ENCODE peak calls at places on chromosomes 12 and 14, in ten cellular contexts. One of them, this sample, is unnamed.

GRCh38 chr14:105258846-105259245 is 10.5 kb downstream of the BTBD6 start:
- DNase-seq in cardiac fibroblast: peak; percentile 60
- DNase-seq in lower leg skin: no peak
- DNase-seq in endodermal cell: no peak
- DNase-seq in transverse colon: peak; percentile 51
- DNase-seq in mammary epithelial cell: no peak
- DNase-seq in GM23248: no peak
- DNase-seq in body of pancreas: peak; percentile 80
- DNase-seq in foreskin fibroblast: peak; percentile 46
- DNase-seq in uterus: no peak
- DNase-seq in this sample: no peak

GRCh38 chr14:34275038-34275437 is 187.0 kb downstream of the SPTSSA start:
- DNase-seq in cardiac fibroblast: no peak
- DNase-seq in lower leg skin: no peak
- DNase-seq in endodermal cell: no peak
- DNase-seq in transverse colon: no peak
- DNase-seq in mammary epithelial cell: no peak
- DNase-seq in GM23248: peak; percentile 32
- DNase-seq in body of pancreas: no peak
- DNase-seq in foreskin fibroblast: no peak
- DNase-seq in uterus: no peak
- DNase-seq in this sample: no peak

GRCh38 chr12:114443607-114444421 is 37.9 kb upstream of the TBX5 start:
- DNase-seq in cardiac fibroblast: peak; percentile 6
- DNase-seq in lower leg skin: no peak
- DNase-seq in endodermal cell: peak; percentile 73
- DNase-seq in transverse colon: no peak
- DNase-seq in mammary epithelial cell: no peak
- DNase-seq in GM23248: no peak
- DNase-seq in body of pancreas: no peak
- DNase-seq in foreskin fibroblast: peak; percentile 38
- DNase-seq in uterus: no peak
- DNase-seq in this sample: no peak

GRCh38 chr14:83164016-83164415 is 1630.4 kb upstream of the SEL1L start:
- DNase-seq in cardiac fibroblast: peak; percentile 7
- DNase-seq in lower leg skin: no peak
- DNase-seq in endodermal cell: no peak
- DNase-seq in transverse colon: no peak
- DNase-seq in mammary epithelial cell: peak; percentile 4
- DNase-seq in GM23248: peak; percentile 76
- DNase-seq in body of pancreas: no peak
- DNase-seq in foreskin fibroblast: peak; percentile 93
- DNase-seq in uterus: no peak
- DNase-seq in this sample: peak; percentile 4

GRCh38 chr12:9864913-9865675 is 4.1 kb downstream of the CLEC2B start:
- DNase-seq in cardiac fibroblast: no peak
- DNase-seq in lower leg skin: no peak
- DNase-seq in endodermal cell: no peak
- DNase-seq in transverse colon: no peak
- DNase-seq in mammary epithelial cell: no peak
- DNase-seq in GM23248: no peak
- DNase-seq in body of pancreas: no peak
- DNase-seq in foreskin fibroblast: no peak
- DNase-seq in uterus: no peak
- DNase-seq in this sample: no peak

GRCh38 chr14:99467338-99468075 is 13.2 kb downstream of the SETD3 start:
- DNase-seq in cardiac fibroblast: no peak
- DNase-seq in lower leg skin: no peak
- DNase-seq in endodermal cell: no peak
- DNase-seq in transverse colon: no peak
- DNase-seq in mammary epithelial cell: no peak
- DNase-seq in GM23248: no peak
- DNase-seq in body of pancreas: no peak
- DNase-seq in foreskin fibroblast: no peak
- DNase-seq in uterus: no peak
- DNase-seq in this sample: no peak

GRCh38 chr12:68924546-68924945 is 8.4 kb downstream of the CPM start:
- DNase-seq in cardiac fibroblast: no peak
- DNase-seq in lower leg skin: no peak
- DNase-seq in endodermal cell: no peak
- DNase-seq in transverse colon: no peak
- DNase-seq in mammary epithelial cell: peak; percentile 15
- DNase-seq in GM23248: no peak
- DNase-seq in body of pancreas: no peak
- DNase-seq in foreskin fibroblast: peak; percentile 73
- DNase-seq in uterus: no peak
- DNase-seq in this sample: no peak

GRCh38 chr12:93080994-93081809 is 152.1 kb upstream of the EEA1 start:
- DNase-seq in cardiac fibroblast: peak; percentile 61
- DNase-seq in lower leg skin: no peak
- DNase-seq in endodermal cell: peak; percentile 87
- DNase-seq in transverse colon: no peak
- DNase-seq in mammary epithelial cell: peak; percentile 14
- DNase-seq in GM23248: no peak
- DNase-seq in body of pancreas: no peak
- DNase-seq in foreskin fibroblast: peak; percentile 57
- DNase-seq in uterus: no peak
- DNase-seq in this sample: no peak

GRCh38 chr12:87704374-87704773 is 324.8 kb downstream of the C12orf50 start:
- DNase-seq in cardiac fibroblast: no peak
- DNase-seq in lower leg skin: no peak
- DNase-seq in endodermal cell: no peak
- DNase-seq in transverse colon: no peak
- DNase-seq in mammary epithelial cell: peak; percentile 33
- DNase-seq in GM23248: no peak
- DNase-seq in body of pancreas: no peak
- DNase-seq in foreskin fibroblast: no peak
- DNase-seq in uterus: no peak
- DNase-seq in this sample: no peak

GRCh38 chr12:6084261-6084968 is 40.1 kb downstream of the VWF start:
- DNase-seq in cardiac fibroblast: peak; percentile 78
- DNase-seq in lower leg skin: peak; percentile 78
- DNase-seq in endodermal cell: peak; percentile 94
- DNase-seq in transverse colon: peak; percentile 15
- DNase-seq in mammary epithelial cell: peak; percentile 64
- DNase-seq in GM23248: peak; percentile 79
- DNase-seq in body of pancreas: no peak
- DNase-seq in foreskin fibroblast: peak; percentile 44
- DNase-seq in uterus: peak; percentile 35
- DNase-seq in this sample: no peak

GRCh38 chr12:53217930-53218307 is 10.9 kb upstream of the ITGB7 start:
- DNase-seq in cardiac fibroblast: peak; percentile 27
- DNase-seq in lower leg skin: no peak
- DNase-seq in endodermal cell: no peak
- DNase-seq in transverse colon: no peak
- DNase-seq in mammary epithelial cell: peak; percentile 39
- DNase-seq in GM23248: peak; percentile 72
- DNase-seq in body of pancreas: no peak
- DNase-seq in foreskin fibroblast: peak; percentile 56
- DNase-seq in uterus: no peak
- DNase-seq in this sample: no peak

GRCh38 chr12:122174155-122174845 is at the start of gene IL31:
- DNase-seq in cardiac fibroblast: no peak
- DNase-seq in lower leg skin: no peak
- DNase-seq in endodermal cell: no peak
- DNase-seq in transverse colon: no peak
- DNase-seq in mammary epithelial cell: no peak
- DNase-seq in GM23248: no peak
- DNase-seq in body of pancreas: no peak
- DNase-seq in foreskin fibroblast: no peak
- DNase-seq in uterus: no peak
- DNase-seq in this sample: no peak

GRCh38 chr12:3200032-3200617 is 122.9 kb downstream of the TSPAN9 start:
- DNase-seq in cardiac fibroblast: peak; percentile 44
- DNase-seq in lower leg skin: no peak
- DNase-seq in endodermal cell: peak; percentile 99
- DNase-seq in transverse colon: peak; percentile 16
- DNase-seq in mammary epithelial cell: peak; percentile 49
- DNase-seq in GM23248: peak; percentile 69
- DNase-seq in body of pancreas: peak; percentile 24
- DNase-seq in foreskin fibroblast: peak; percentile 79
- DNase-seq in uterus: peak; percentile 57
- DNase-seq in this sample: no peak

GRCh38 chr12:85186236-85186635 is 93.8 kb upstream of the ALX1 start:
- DNase-seq in cardiac fibroblast: no peak
- DNase-seq in lower leg skin: no peak
- DNase-seq in endodermal cell: no peak
- DNase-seq in transverse colon: no peak
- DNase-seq in mammary epithelial cell: no peak
- DNase-seq in GM23248: no peak
- DNase-seq in body of pancreas: no peak
- DNase-seq in foreskin fibroblast: no peak
- DNase-seq in uterus: no peak
- DNase-seq in this sample: no peak

GRCh38 chr14:63205850-63206249 is 1.6 kb downstream of the RHOJ start:
- DNase-seq in cardiac fibroblast: peak; percentile 54
- DNase-seq in lower leg skin: no peak
- DNase-seq in endodermal cell: no peak
- DNase-seq in transverse colon: no peak
- DNase-seq in mammary epithelial cell: peak; percentile 14
- DNase-seq in GM23248: peak; percentile 14
- DNase-seq in body of pancreas: no peak
- DNase-seq in foreskin fibroblast: no peak
- DNase-seq in uterus: no peak
- DNase-seq in this sample: no peak
- H3K4me3 ChIP-seq in cardiac fibroblast: peak overlapping the region; percentile 59
- H3K4me3 ChIP-seq in lower leg skin: no peak overlapping the region
- H3K4me3 ChIP-seq in endodermal cell: no peak overlapping the region
- H3K4me3 ChIP-seq in transverse colon: no peak overlapping the region
- H3K4me3 ChIP-seq in mammary epithelial cell: no peak overlapping the region
- H3K4me3 ChIP-seq in GM23248: peak overlapping the region; percentile 75
- H3K4me3 ChIP-seq in body of pancreas: no peak overlapping the region
- H3K4me3 ChIP-seq in foreskin fibroblast: peak overlapping the region; percentile 71
- H3K4me3 ChIP-seq in uterus: peak overlapping the region; percentile 37
- H3K4me3 ChIP-seq in this sample: no peak overlapping the region

DNA sequence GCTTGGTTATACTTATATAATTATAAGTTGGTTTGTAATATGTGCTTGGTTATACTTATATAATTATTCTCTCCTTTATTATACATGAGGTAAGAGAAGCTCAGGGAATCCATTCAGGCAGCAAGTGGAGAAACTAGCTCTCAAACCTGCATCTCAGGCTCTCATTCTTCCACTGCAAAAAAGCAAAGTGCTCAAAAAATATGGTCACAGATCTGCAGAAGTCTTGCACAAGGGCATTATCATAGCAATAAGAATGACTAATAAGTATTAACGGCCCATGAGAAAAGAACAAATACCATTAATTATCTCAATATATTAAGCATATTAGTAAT is 476 bp upstream of the TRAFD1 start:
- DNase-seq in cardiac fibroblast: no peak
- DNase-seq in lower leg skin: peak; percentile 8
- DNase-seq in endodermal cell: no peak
- DNase-seq in transverse colon: no peak
- DNase-seq in mammary epithelial cell: no peak
- DNase-seq in GM23248: no peak
- DNase-seq in body of pancreas: no peak
- DNase-seq in foreskin fibroblast: no peak
- DNase-seq in uterus: no peak
- DNase-seq in this sample: no peak
- H3K4me3 ChIP-seq in cardiac fibroblast: peak overlapping the region; percentile 78
- H3K4me3 ChIP-seq in lower leg skin: no peak overlapping the region
- H3K4me3 ChIP-seq in endodermal cell: no peak overlapping the region
- H3K4me3 ChIP-seq in transverse colon: no peak overlapping the region
- H3K4me3 ChIP-seq in mammary epithelial cell: no peak overlapping the region
- H3K4me3 ChIP-seq in GM23248: peak overlapping the region; percentile 86
- H3K4me3 ChIP-seq in body of pancreas: no peak overlapping the region
- H3K4me3 ChIP-seq in foreskin fibroblast: peak overlapping the region; percentile 93
- H3K4me3 ChIP-seq in uterus: no peak overlapping the region
- H3K4me3 ChIP-seq in this sample: no peak overlapping the region

GRCh38 chr14:25237845-25238244 is 187.9 kb upstream of the STXBP6 start:
- DNase-seq in cardiac fibroblast: peak; percentile 1
- DNase-seq in lower leg skin: no peak
- DNase-seq in endodermal cell: peak; percentile 80
- DNase-seq in transverse colon: peak; percentile 14
- DNase-seq in mammary epithelial cell: peak; percentile 27
- DNase-seq in GM23248: peak; percentile 51
- DNase-seq in body of pancreas: peak; percentile 8
- DNase-seq in foreskin fibroblast: peak; percentile 13
- DNase-seq in uterus: no peak
- DNase-seq in this sample: no peak
- H3K4me3 ChIP-seq in cardiac fibroblast: no peak overlapping the region
- H3K4me3 ChIP-seq in lower leg skin: no peak overlapping the region
- H3K4me3 ChIP-seq in endodermal cell: no peak overlapping the region
- H3K4me3 ChIP-seq in transverse colon: no peak overlapping the region
- H3K4me3 ChIP-seq in mammary epithelial cell: no peak overlapping the region
- H3K4me3 ChIP-seq in GM23248: no peak overlapping the region
- H3K4me3 ChIP-seq in body of pancreas: no peak overlapping the region
- H3K4me3 ChIP-seq in foreskin fibroblast: no peak overlapping the region
- H3K4me3 ChIP-seq in uterus: no peak overlapping the region
- H3K4me3 ChIP-seq in this sample: no peak overlapping the region

GRCh38 chr12:40691913-40692616 is at the start of gene CNTN1:
- DNase-seq in cardiac fibroblast: no peak
- DNase-seq in lower leg skin: peak; percentile 94
- DNase-seq in endodermal cell: peak; percentile 98
- DNase-seq in transverse colon: peak; percentile 24
- DNase-seq in mammary epithelial cell: peak; percentile 74
- DNase-seq in GM23248: peak; percentile 65
- DNase-seq in body of pancreas: peak; percentile 61
- DNase-seq in foreskin fibroblast: peak; percentile 81
- DNase-seq in uterus: peak; percentile 70
- DNase-seq in this sample: peak; percentile 0

GRCh38 chr12:40697566-40698257 is 5.5 kb downstream of the CNTN1 start:
- DNase-seq in cardiac fibroblast: no peak
- DNase-seq in lower leg skin: no peak
- DNase-seq in endodermal cell: no peak
- DNase-seq in transverse colon: no peak
- DNase-seq in mammary epithelial cell: peak; percentile 92
- DNase-seq in GM23248: peak; percentile 30
- DNase-seq in body of pancreas: no peak
- DNase-seq in foreskin fibroblast: peak; percentile 21
- DNase-seq in uterus: no peak
- DNase-seq in this sample: no peak

GRCh38 chr12:40689576-40689975 is 2.7 kb upstream of the CNTN1 start:
- DNase-seq in cardiac fibroblast: no peak
- DNase-seq in lower leg skin: no peak
- DNase-seq in endodermal cell: no peak
- DNase-seq in transverse colon: no peak
- DNase-seq in mammary epithelial cell: peak; percentile 46
- DNase-seq in GM23248: peak; percentile 6
- DNase-seq in body of pancreas: no peak
- DNase-seq in foreskin fibroblast: peak; percentile 23
- DNase-seq in uterus: no peak
- DNase-seq in this sample: no peak

GRCh38 chr12:40692617-40693502 is 621 bp downstream of the CNTN1 start:
- DNase-seq in cardiac fibroblast: no peak
- DNase-seq in lower leg skin: peak; percentile 86
- DNase-seq in endodermal cell: peak; percentile 86
- DNase-seq in transverse colon: no peak
- DNase-seq in mammary epithelial cell: peak; percentile 67
- DNase-seq in GM23248: peak; percentile 36
- DNase-seq in body of pancreas: peak; percentile 32
- DNase-seq in foreskin fibroblast: peak; percentile 52
- DNase-seq in uterus: peak; percentile 18
- DNase-seq in this sample: no peak

DNA sequence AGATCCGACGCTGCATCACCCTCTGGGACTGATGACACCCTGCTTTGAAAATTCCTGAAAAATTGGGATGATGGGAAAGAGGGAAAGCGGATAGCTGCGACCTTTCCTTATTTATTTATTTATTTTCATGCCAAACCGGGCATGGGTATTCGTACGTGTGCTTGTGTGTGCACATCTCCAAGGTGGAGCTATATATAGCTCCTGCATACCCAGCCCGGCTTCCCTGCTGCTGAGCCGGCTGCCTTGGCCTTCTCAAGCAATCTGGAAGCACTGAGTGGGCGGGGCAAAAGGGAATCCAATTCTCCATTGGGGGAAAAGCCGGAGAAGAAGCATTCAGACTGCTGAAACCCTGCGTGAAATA is 1.2 kb downstream of the CNTN1 start:
- DNase-seq in cardiac fibroblast: no peak
- DNase-seq in lower leg skin: no peak
- DNase-seq in endodermal cell: peak; percentile 87
- DNase-seq in transverse colon: no peak
- DNase-seq in mammary epithelial cell: peak; percentile 32
- DNase-seq in GM23248: peak; percentile 43
- DNase-seq in body of pancreas: peak; percentile 21
- DNase-seq in foreskin fibroblast: peak; percentile 50
- DNase-seq in uterus: peak; percentile 24
- DNase-seq in this sample: no peak
- H3K4me3 ChIP-seq in cardiac fibroblast: no peak overlapping the region
- H3K4me3 ChIP-seq in lower leg skin: no peak overlapping the region
- H3K4me3 ChIP-seq in endodermal cell: peak overlapping the region; percentile 86
- H3K4me3 ChIP-seq in transverse colon: no peak overlapping the region
- H3K4me3 ChIP-seq in mammary epithelial cell: peak overlapping the region; percentile 67
- H3K4me3 ChIP-seq in GM23248: peak overlapping the region; percentile 68
- H3K4me3 ChIP-seq in body of pancreas: no peak overlapping the region
- H3K4me3 ChIP-seq in foreskin fibroblast: peak overlapping the region; percentile 74
- H3K4me3 ChIP-seq in uterus: peak overlapping the region; percentile 59
- H3K4me3 ChIP-seq in this sample: no peak overlapping the region

This sample was measured in skeletal muscle cell.